ENCODE peak calls at places on chromosomes 11 and 22, in eight cellular contexts. P is bronchial epithelial cell, Q is HFFc6, T is endothelial cell of umbilical vein, L is A549, C is AG04450, V is neural progenitor cell, M is glutamatergic neuron. O is an unnamed sample.

GRCh38 chr11:115695677-115696451 is 191.6 kb upstream of the CADM1 start:
- DNase-seq in M (no peak), L (no peak), C (no peak), Q (no peak), P (no peak), T (no peak), V (peak; percentile 57), O (no peak)

GRCh38 chr22:32476286-32476685 is 1.7 kb downstream of the FBXO7 start:
- DNase-seq in Q (no peak), C (no peak), P (no peak), T (peak; percentile 17), L (no peak), M (no peak), V (no peak), O (no peak)

GRCh38 chr11:88231894-88232482 is 56.7 kb upstream of the RAB38 start:
- DNase-seq in L (peak; percentile 7), T (peak; percentile 59), Q (peak; percentile 47), C (peak; percentile 3), P (peak; percentile 42), M (no peak), V (peak; percentile 48), O (peak; percentile 59)

GRCh38 chr11:117902001-117902855 is 25.8 kb upstream of the FXYD6 start:
- DNase-seq in V (no peak), P (no peak), C (no peak), M (no peak), L (no peak), Q (no peak), T (no peak), O (no peak)

GRCh38 chr11:35615911-35616900 is 2.1 kb upstream of the FJX1 start:
- DNase-seq in C (no peak), M (no peak), L (peak; percentile 64), T (peak; percentile 61), Q (peak; percentile 37), V (peak; percentile 70), P (peak; percentile 53), O (peak; percentile 67)

GRCh38 chr11:46603704-46604308 is 10.0 kb upstream of the AMBRA1 start:
- DNase-seq in L (no peak), P (no peak), Q (no peak), C (no peak), M (no peak), T (no peak), V (no peak), O (no peak)

GRCh38 chr11:69138265-69138664 is 17.5 kb upstream of the SMIM38 start:
- DNase-seq in L (peak; percentile 60), Q (peak; percentile 51), V (no peak), C (no peak), M (no peak), P (peak; percentile 29), T (no peak), O (peak; percentile 69)

GRCh38 chr22:46881373-46882118 is 119.1 kb downstream of the TBC1D22A start:
- DNase-seq in T (no peak), C (no peak), Q (peak; percentile 43), M (no peak), P (peak; percentile 63), V (no peak), L (no peak), O (peak; percentile 16)

GRCh38 chr11:74770456-74770855 is 21.8 kb downstream of the RNF169 start:
- DNase-seq in L (no peak), T (peak; percentile 90), Q (no peak), V (no peak), C (no peak), P (peak; percentile 15), M (no peak), O (no peak)

GRCh38 chr11:17538731-17539130 is 5.5 kb downstream of the USH1C start:
- DNase-seq in M (no peak), T (no peak), L (no peak), C (no peak), Q (no peak), P (no peak), V (no peak), O (no peak)

GRCh38 chr11:1830119-1830499 is 4.7 kb upstream of the SYT8 start:
- DNase-seq in L (no peak), P (peak; percentile 3), T (no peak), Q (no peak), C (no peak), V (no peak), M (no peak), O (no peak)

GRCh38 chr11:61362542-61362875 is 335 bp downstream of the TMEM138 start:
- DNase-seq in C (no peak), T (no peak), Q (peak; percentile 37), L (peak; percentile 48), V (no peak), M (no peak), P (no peak), O (no peak)

GRCh38 chr22:30881361-30882180 is 87.0 kb downstream of the MORC2 start:
- DNase-seq in C (no peak), V (peak; percentile 88), Q (no peak), M (peak; percentile 28), L (peak; percentile 13), P (no peak), T (no peak), O (no peak)

GRCh38 chr11:115806056-115806455 is 301.8 kb upstream of the CADM1 start:
- DNase-seq in L (no peak), T (no peak), P (no peak), Q (no peak), V (no peak), C (no peak), M (no peak), O (no peak)

GRCh38 chr11:70140859-70141489 is 62.1 kb upstream of the FADD start:
- DNase-seq in L (no peak), T (no peak), Q (no peak), M (no peak), P (no peak), C (no peak), V (no peak), O (no peak)

DNA sequence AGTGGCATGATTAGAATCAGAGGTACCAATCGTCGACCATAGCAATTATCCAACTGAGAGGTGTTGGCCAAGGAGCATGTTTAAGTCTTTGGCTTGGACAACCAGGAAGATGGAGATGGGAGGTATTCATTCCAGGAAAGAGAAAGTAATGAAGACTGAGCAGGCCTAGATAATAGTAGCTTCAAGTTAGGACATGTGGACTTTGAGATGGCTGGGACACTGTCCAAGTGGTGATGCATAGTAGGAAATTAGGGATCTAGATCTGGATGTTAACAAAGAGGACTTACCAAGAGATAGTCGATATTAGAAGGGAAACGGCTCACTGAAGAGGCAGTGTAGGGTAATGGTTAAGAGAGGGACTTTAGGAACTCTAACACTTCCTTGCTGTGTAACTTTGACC is 266.7 kb downstream of the FAM76B start:
- DNase-seq in L (no peak), M (no peak), Q (no peak), V (no peak), T (no peak), P (peak; percentile 100), C (no peak), O (peak; percentile 80)
- TF ChIP-seq CTCF in L (no peak), M (no peak), Q (no peak), V (no peak), T (no peak), P (no peak), C (no peak), O (no peak)

DNA sequence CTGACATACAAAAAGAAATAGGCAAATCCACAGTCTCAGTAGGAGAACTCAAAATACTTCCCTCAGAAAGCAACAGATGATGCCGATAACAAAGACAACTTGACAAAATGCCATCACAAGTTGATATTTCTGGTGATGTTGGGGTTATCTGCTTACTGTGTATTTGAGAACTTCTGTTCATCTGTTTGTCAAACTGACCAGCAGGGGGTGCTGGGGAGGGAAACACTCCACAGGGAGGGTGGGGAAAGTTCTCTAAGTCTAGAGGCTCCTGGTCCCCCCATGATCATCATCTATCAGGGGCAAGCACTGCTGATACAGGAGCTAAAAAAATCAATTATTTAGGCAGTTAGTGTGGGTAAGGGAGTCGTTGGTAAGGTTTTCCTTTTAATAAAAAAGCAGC is 19.2 kb downstream of the GLYATL1 start:
- DNase-seq in M (peak; percentile 36), P (peak; percentile 10), V (peak; percentile 49), Q (no peak), L (peak; percentile 19), T (peak; percentile 9), C (no peak), O (peak; percentile 41)
- TF ChIP-seq CTCF in M (peak; percentile 41), P (peak; percentile 22), V (peak; percentile 58), Q (peak; percentile 76), L (no peak), T (no peak), C (peak; percentile 31), O (peak; percentile 30)

DNA sequence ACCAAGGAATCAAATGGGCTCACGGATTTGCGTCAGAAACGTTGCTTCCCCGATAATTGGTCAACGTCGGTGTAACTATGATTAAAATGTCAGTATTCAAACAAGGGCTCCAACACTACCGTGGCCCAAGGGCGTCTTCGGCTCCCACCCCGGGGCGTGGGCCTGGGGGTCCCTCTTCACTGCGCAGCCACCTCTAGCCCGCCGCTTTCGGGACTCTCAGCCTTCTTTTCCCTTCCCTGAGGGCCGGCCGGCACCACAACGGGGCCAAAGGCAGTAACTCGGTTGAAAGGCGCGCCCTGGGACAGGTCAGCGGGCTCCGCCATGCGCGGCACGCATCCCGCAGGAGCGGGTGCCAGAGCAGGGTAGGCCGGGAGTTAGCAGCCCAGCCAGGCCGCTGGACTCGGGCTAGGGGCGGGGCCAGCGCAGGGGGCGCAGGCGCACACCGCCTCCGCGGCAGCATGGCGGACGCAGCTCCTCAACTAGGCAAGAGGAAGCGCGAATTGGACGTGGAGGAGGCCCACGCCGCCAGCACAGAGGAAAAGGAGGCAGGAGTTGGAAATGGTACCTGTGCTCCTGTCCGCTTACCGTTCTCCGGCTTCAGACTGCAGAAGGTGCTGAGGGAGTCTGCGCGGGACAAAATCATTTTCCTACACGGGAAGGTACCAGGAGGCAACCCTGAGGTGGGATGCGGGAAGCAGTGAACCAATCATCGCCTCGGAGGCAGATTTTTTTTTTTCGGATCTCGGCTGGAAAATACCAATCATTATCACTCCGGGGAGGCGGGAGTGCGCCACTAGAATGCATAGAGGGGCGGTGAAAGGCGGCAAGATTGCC is at the start of gene DCPS:
- DNase-seq in V (peak; percentile 94), C (peak; percentile 60), Q (peak; percentile 81), P (peak; percentile 82), T (peak; percentile 96), L (peak; percentile 87), M (peak; percentile 94), O (peak; percentile 88)
- TF ChIP-seq CTCF in V (no peak), C (no peak), Q (peak; percentile 18), P (no peak), T (no peak), L (no peak), M (no peak), O (no peak)

DNA sequence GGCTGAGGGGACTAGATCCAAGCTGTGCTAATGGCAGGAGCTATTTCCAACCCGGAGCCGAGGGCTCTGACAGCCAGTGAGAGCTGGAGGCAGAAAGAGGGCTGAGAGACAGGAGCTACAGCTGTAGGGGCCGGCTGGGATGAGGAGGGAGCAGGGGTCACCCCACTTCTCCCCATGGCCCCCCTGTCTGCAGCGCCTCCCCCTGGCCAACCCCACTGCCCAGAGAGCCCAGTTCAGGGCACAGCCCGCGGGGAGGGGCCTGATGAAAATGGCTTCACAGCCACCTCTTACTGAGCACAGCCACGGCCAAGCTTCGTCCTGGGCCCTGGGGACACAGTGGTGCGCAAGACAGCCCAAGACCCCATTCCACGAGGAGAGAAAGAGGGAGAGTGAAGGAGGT is 27.9 kb downstream of the RPL3 start:
- DNase-seq in T (no peak), L (no peak), P (no peak), Q (no peak), C (no peak), V (no peak), M (no peak), O (no peak)
- TF ChIP-seq CTCF in T (no peak), L (peak; percentile 12), P (peak; percentile 26), Q (peak; percentile 50), C (peak; percentile 14), V (peak; percentile 14), M (no peak), O (peak; percentile 16)

O was measured in MCF 10A.